ENCODE peak calls at places on chromosomes 6 and 20, in five cellular contexts. C is lung, Z is IMR-90, Q is neuronal stem cell, K is OCI-LY7. X is an unnamed sample.

GRCh38 chr20:47327711-47328110 is 28.8 kb downstream of the ZMYND8 start:
- DNase-seq in Q (no peak), Z (no peak), C (no peak), K (no peak), X (no peak)

GRCh38 chr6:64812138-64812537 is 894.9 kb downstream of the EYS start:
- DNase-seq in K (no peak), C (no peak), Q (no peak), Z (no peak), X (no peak)

GRCh38 chr20:46631874-46632446 is 19.3 kb downstream of the SLC13A3 start:
- DNase-seq in K (no peak), C (no peak), Q (no peak), Z (no peak), X (no peak)

GRCh38 chr20:45940053-45940452 is 5.6 kb downstream of the PCIF1 start:
- DNase-seq in C (no peak), K (no peak), Z (no peak), Q (no peak), X (no peak)

GRCh38 chr6:139378882-139379341 is 4.5 kb upstream of the CITED2 start:
- DNase-seq in C (no peak), K (no peak), Q (no peak), Z (peak; percentile 39), X (no peak)

GRCh38 chr20:13554076-13554475 is 84.7 kb downstream of the TASP1 start:
- DNase-seq in K (no peak), Q (no peak), C (no peak), Z (no peak), X (no peak)

GRCh38 chr6:105753184-105754097 is 332.7 kb upstream of the PRDM1 start:
- DNase-seq in Q (no peak), K (no peak), Z (peak; percentile 59), C (no peak), X (no peak)

GRCh38 chr6:74333406-74333805 is 637.4 kb downstream of the CD109 start:
- DNase-seq in Q (no peak), K (no peak), C (no peak), Z (peak; percentile 68), X (no peak)

GRCh38 chr20:53658327-53658726 is 64.7 kb upstream of the ZNF217 start:
- DNase-seq in Z (no peak), Q (no peak), C (no peak), K (no peak), X (no peak)

GRCh38 chr6:150211700-150212615 is 69.1 kb downstream of the PPP1R14C start:
- DNase-seq in C (no peak), Z (no peak), K (no peak), Q (no peak), X (no peak)

GRCh38 chr6:137095093-137095492 is 50.3 kb upstream of the IL20RA start:
- DNase-seq in C (no peak), Z (no peak), K (no peak), Q (no peak), X (no peak)

GRCh38 chr6:139776051-139776450 is 401.6 kb upstream of the CITED2 start:
- DNase-seq in K (no peak), Q (peak; percentile 40), Z (no peak), C (no peak), X (no peak)

GRCh38 chr20:23311932-23312331 is 38.7 kb upstream of the NXT1 start:
- DNase-seq in Z (no peak), Q (no peak), C (no peak), K (no peak), X (no peak)

GRCh38 chr20:10540636-10541493 is 105.8 kb downstream of the SLX4IP start:
- DNase-seq in Z (peak; percentile 94), K (no peak), C (no peak), Q (no peak), X (no peak)

GRCh38 chr6:32148722-32149576 is 2.8 kb downstream of the PRRT1 start:
- DNase-seq in Z (no peak), C (peak; percentile 63), K (no peak), Q (no peak), X (peak; percentile 89)

GRCh38 chr20:32484221-32485125 is 100.7 kb downstream of the NOL4L start:
- DNase-seq in Q (no peak), Z (no peak), C (no peak), K (peak; percentile 25), X (peak; percentile 70)

GRCh38 chr6:32436995-32437836 is 2.5 kb upstream of the HLA-DRA start:
- DNase-seq in K (peak; percentile 93), Z (peak; percentile 17), C (no peak), Q (no peak), X (no peak)

GRCh38 chr20:48006036-48006833 is 221.0 kb upstream of the SULF2 start:
- DNase-seq in Z (no peak), C (no peak), Q (no peak), K (peak; percentile 14), X (no peak)

GRCh38 chr6:154569136-154569862 is 58.8 kb upstream of the CNKSR3 start:
- DNase-seq in Q (no peak), Z (no peak), C (no peak), K (no peak), X (no peak)

GRCh38 chr20:3788685-3789155 is 2.2 kb upstream of the CENPB start:
- DNase-seq in C (no peak), K (peak; percentile 49), Q (no peak), Z (no peak), X (no peak)

GRCh38 chr6:1516742-1517520 is 92.8 kb upstream of the FOXC1 start:
- DNase-seq in Z (no peak), Q (no peak), C (no peak), K (no peak), X (no peak)

GRCh38 chr20:62928246-62928939 is 2.1 kb upstream of the DIDO1 start:
- DNase-seq in Z (no peak), C (no peak), Q (no peak), K (no peak), X (no peak)

GRCh38 chr6:64732888-64733287 is 974.1 kb downstream of the EYS start:
- DNase-seq in C (no peak), K (no peak), Q (no peak), Z (no peak), X (no peak)

GRCh38 chr6:38234934-38235678 is 404.6 kb downstream of the BTBD9 start:
- DNase-seq in C (no peak), Z (no peak), Q (no peak), K (no peak), X (no peak)

GRCh38 chr20:50186151-50186885 is 4.3 kb upstream of the CEBPB start:
- DNase-seq in C (peak; percentile 95), K (peak; percentile 84), Z (peak; percentile 76), Q (peak; percentile 87), X (peak; percentile 94)

GRCh38 chr6:54614499-54615195 is 231.9 kb upstream of the FAM83B start:
- DNase-seq in C (no peak), K (no peak), Z (no peak), Q (no peak), X (no peak)

GRCh38 chr6:159830481-159831372 is 30.7 kb downstream of the PNLDC1 start:
- DNase-seq in Z (no peak), K (no peak), Q (no peak), C (no peak), X (no peak)

GRCh38 chr20:51172558-51173428 is 149.9 kb upstream of the KCNG1 start:
- DNase-seq in K (no peak), C (no peak), Q (no peak), Z (no peak), X (no peak)

GRCh38 chr6:90645634-90646033 is 58.8 kb upstream of the MAP3K7 start:
- DNase-seq in C (no peak), K (no peak), Q (no peak), Z (no peak), X (no peak)

GRCh38 chr20:24640686-24641085 is 171.3 kb downstream of the SYNDIG1 start:
- DNase-seq in Z (no peak), K (no peak), C (no peak), Q (no peak), X (no peak)

GRCh38 chr20:59603727-59604608 is at the start of gene PHACTR3:
- DNase-seq in Z (no peak), C (no peak), K (no peak), Q (peak; percentile 27), X (peak; percentile 70)

GRCh38 chr6:45970326-45970725 is 45.3 kb downstream of the CLIC5 start:
- DNase-seq in Q (no peak), K (peak; percentile 24), Z (no peak), C (no peak), X (no peak)

GRCh38 chr20:44384423-44385027 is 29.0 kb downstream of the HNF4A start:
- DNase-seq in C (peak; percentile 84), Q (peak; percentile 56), K (peak; percentile 79), Z (peak; percentile 38), X (peak; percentile 86)

GRCh38 chr20:11544029-11544678 is 373.5 kb upstream of the BTBD3 start:
- DNase-seq in K (peak; percentile 41), Q (peak; percentile 78), Z (peak; percentile 75), C (no peak), X (no peak)
- H3K4me1 ChIP-seq in K (no peaks in the 10 kb centered on the region), Q (peaks cover 23% of the 10 kb centered on the region), Z (no peaks in the 10 kb centered on the region), C (no peaks in the 10 kb centered on the region), X (no peaks in the 10 kb centered on the region)

GRCh38 chr20:17936791-17937687 is 31.6 kb downstream of the SNX5 start:
- DNase-seq in C (peak; percentile 51), Q (no peak), Z (peak; percentile 81), K (no peak), X (no peak)
- H3K4me1 ChIP-seq in C (no peaks in the 10 kb centered on the region), Q (peaks cover 25% of the 10 kb centered on the region), Z (peaks cover 23% of the 10 kb centered on the region), K (peaks cover 33% of the 10 kb centered on the region), X (no peaks in the 10 kb centered on the region)

DNA sequence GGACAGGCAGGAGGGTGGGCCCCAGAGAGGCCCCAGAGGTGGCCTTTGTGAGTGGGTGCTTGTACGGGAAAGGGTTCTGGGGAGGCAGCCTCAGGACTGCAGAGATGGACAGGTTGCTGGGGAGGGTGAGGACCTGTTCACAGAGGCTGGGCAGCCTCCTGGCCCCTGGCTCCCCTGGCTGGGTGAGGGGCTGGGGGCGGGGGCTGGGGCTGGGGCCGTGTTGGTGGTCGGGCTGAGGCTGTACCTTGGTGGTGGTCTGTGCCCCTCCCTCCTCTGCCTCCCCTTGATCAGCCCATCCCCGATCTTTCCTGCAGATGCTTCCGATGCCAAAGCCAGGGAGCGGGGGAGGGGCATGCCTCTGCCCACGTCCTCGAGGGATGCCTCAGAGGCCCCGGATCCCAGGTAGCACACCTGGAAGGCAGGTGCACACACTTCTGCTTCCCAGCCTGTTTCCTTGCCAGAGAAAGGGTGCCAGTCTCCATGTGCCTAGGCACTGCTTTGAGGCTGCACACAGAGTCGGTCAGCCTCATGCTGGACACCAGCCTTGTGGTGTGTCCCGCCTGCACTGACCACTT is 4.8 kb downstream of the TCEA2 start:
- DNase-seq in Z (no peak), C (no peak), K (no peak), Q (no peak), X (no peak)
- H3K4me1 ChIP-seq in Z (peaks cover 20% of the 10 kb centered on the region), C (peaks cover 8% of the 10 kb centered on the region), K (peaks cover 36% of the 10 kb centered on the region), Q (peaks cover 17% of the 10 kb centered on the region), X (no peaks in the 10 kb centered on the region)

GRCh38 chr6:7138111-7138510 is 30.4 kb downstream of the RREB1 start:
- DNase-seq in Z (no peak), Q (no peak), K (no peak), C (no peak), X (no peak)
- H3K4me1 ChIP-seq in Z (peaks cover 14% of the 10 kb centered on the region), Q (peaks cover 25% of the 10 kb centered on the region), K (peaks cover 34% of the 10 kb centered on the region), C (peaks cover 2% of the 10 kb centered on the region), X (no peaks in the 10 kb centered on the region)